ENCODE peak calls at places on chromosomes 1 and 21, in seven cellular contexts. P is A549, N is stomach, T is tibial nerve, A is sigmoid colon, S is upper lobe of left lung, Z is transverse colon. R is an unnamed sample. For H3K9me3, the result is how much of the 10 kb centered on the place peaks cover.

GRCh38 chr1:64917328-64917861 is 49.0 kb downstream of the JAK1 start:
- DNase-seq in T (peak), A (peak), N (peak), P (peak), S (peak), Z (peak), R (peak)

GRCh38 chr1:68145418-68146126 is 86.8 kb downstream of the WLS start:
- DNase-seq in T (no peak), P (no peak), A (no peak), Z (peak), N (peak), S (peak), R (no peak)

GRCh38 chr1:53378061-53378460 is 50.2 kb upstream of the LRP8 start:
- DNase-seq in S (peak), Z (no peak), P (no peak), T (no peak), A (peak), N (no peak), R (no peak)

GRCh38 chr1:201270616-201271390 is 12.5 kb upstream of the PKP1 start:
- DNase-seq in P (no peak), N (no peak), Z (no peak), T (no peak), A (no peak), S (no peak), R (no peak)

GRCh38 chr1:206814716-206815341 is 42.5 kb upstream of the IL10 start:
- DNase-seq in A (no peak), N (no peak), P (no peak), T (no peak), Z (no peak), S (no peak), R (no peak)

GRCh38 chr1:67853704-67854103 is 20.4 kb upstream of the GNG12 start:
- DNase-seq in S (peak), Z (peak), A (no peak), N (peak), P (peak), T (peak), R (no peak)

GRCh38 chr1:233631810-233632375 is 18.0 kb downstream of the KCNK1 start:
- DNase-seq in S (no peak), Z (no peak), P (no peak), A (no peak), N (no peak), T (no peak), R (no peak)

GRCh38 chr1:94246692-94247145 is 9.3 kb upstream of the ARHGAP29 start:
- DNase-seq in N (no peak), P (no peak), T (no peak), A (no peak), Z (no peak), S (no peak), R (no peak)

GRCh38 chr1:155871390-155871789 is 12.0 kb downstream of the SYT11 start:
- DNase-seq in A (peak), P (no peak), S (no peak), T (peak), Z (no peak), N (peak), R (no peak)

GRCh38 chr1:33327587-33328325 is 6.9 kb upstream of the A3GALT2 start:
- DNase-seq in P (no peak), T (no peak), S (peak), N (peak), Z (peak), A (peak), R (no peak)

GRCh38 chr1:1079408-1080121 is 5.5 kb upstream of the RNF223 start:
- DNase-seq in T (no peak), S (peak), N (peak), Z (peak), P (peak), A (peak), R (no peak)

GRCh38 chr1:211548321-211549091 is 30.5 kb downstream of the SLC30A1 start:
- DNase-seq in A (peak), T (no peak), S (no peak), Z (peak), P (no peak), N (no peak), R (no peak)

GRCh38 chr1:63829349-63830327 is 55.8 kb downstream of the ROR1 start:
- DNase-seq in A (no peak), S (no peak), N (no peak), Z (no peak), T (no peak), P (no peak), R (no peak)

GRCh38 chr1:205066221-205066818 is 17.9 kb downstream of the TMEM81 start:
- DNase-seq in S (no peak), N (no peak), A (peak), Z (no peak), P (no peak), T (no peak), R (no peak)

GRCh38 chr1:183090386-183091006 is 67.3 kb downstream of the LAMC1 start:
- DNase-seq in P (no peak), T (peak), N (no peak), Z (peak), S (peak), A (peak), R (no peak)

GRCh38 chr21:14114251-14114650 is 96.5 kb downstream of the LIPI start:
- DNase-seq in T (no peak), S (no peak), Z (no peak), N (no peak), P (no peak), A (no peak), R (no peak)

GRCh38 chr1:201597551-201598230 is 58.8 kb downstream of the NAV1 start:
- DNase-seq in A (peak), T (no peak), P (peak), Z (peak), N (peak), S (peak), R (no peak)

GRCh38 chr1:172321429-172321828 is 99.1 kb upstream of the C1orf105 start:
- DNase-seq in T (no peak), S (no peak), Z (no peak), P (peak), N (no peak), A (no peak), R (no peak)

GRCh38 chr1:212214377-212214776 is 70.8 kb upstream of the PPP2R5A start:
- DNase-seq in N (no peak), Z (no peak), T (no peak), S (no peak), P (no peak), A (no peak), R (no peak)

GRCh38 chr1:79005945-79006344 is 585 bp downstream of the ADGRL4 start:
- DNase-seq in S (no peak), A (no peak), N (no peak), P (no peak), T (no peak), Z (no peak), R (no peak)

GRCh38 chr21:45954271-45954670 is 27.3 kb upstream of the COL6A1 start:
- DNase-seq in T (no peak), S (no peak), A (peak), Z (no peak), P (no peak), N (no peak), R (no peak)

GRCh38 chr1:41738475-41738874 is 180.2 kb downstream of the HIVEP3 start:
- DNase-seq in S (no peak), A (no peak), T (no peak), Z (no peak), N (no peak), P (no peak), R (no peak)

GRCh38 chr1:213374369-213374768 is 323.3 kb downstream of the RPS6KC1 start:
- DNase-seq in Z (peak), N (peak), A (no peak), P (peak), T (peak), S (no peak), R (no peak)

GRCh38 chr1:63269571-63269970 is 52.8 kb upstream of the FOXD3 start:
- DNase-seq in S (no peak), T (no peak), N (no peak), A (no peak), Z (no peak), P (peak), R (no peak)

GRCh38 chr1:203479646-203480045 is 4.0 kb downstream of the PRELP start:
- DNase-seq in A (no peak), N (no peak), P (no peak), S (no peak), Z (no peak), T (no peak), R (no peak)

GRCh38 chr1:218473527-218473926 is 128.4 kb downstream of the TGFB2 start:
- DNase-seq in A (no peak), Z (no peak), S (no peak), N (no peak), P (no peak), T (no peak), R (no peak)

GRCh38 chr1:3638676-3639075 is 11.2 kb downstream of the WRAP73 start:
- DNase-seq in Z (no peak), A (no peak), N (no peak), P (no peak), S (no peak), T (no peak), R (no peak)

GRCh38 chr1:16999863-17000262 is 11.9 kb downstream of the ATP13A2 start:
- DNase-seq in S (no peak), Z (no peak), A (no peak), N (no peak), T (no peak), P (no peak), R (no peak)

GRCh38 chr1:6034750-6035096 is 11.0 kb upstream of the KCNAB2 start:
- DNase-seq in N (no peak), P (no peak), T (no peak), S (no peak), A (no peak), Z (no peak), R (no peak)

GRCh38 chr1:22001409-22001808 is at the start of gene CELA3A:
- DNase-seq in Z (no peak), A (no peak), T (no peak), P (no peak), N (no peak), S (no peak), R (no peak)

GRCh38 chr1:207818971-207819451 is 67.2 kb downstream of the CD46 start:
- DNase-seq in Z (no peak), S (no peak), A (peak), T (no peak), N (no peak), P (peak), R (no peak)

GRCh38 chr21:27202301-27202700 is 235.4 kb upstream of the ADAMTS5 start:
- DNase-seq in S (no peak), T (no peak), P (no peak), N (no peak), A (no peak), Z (no peak), R (no peak)

DNA sequence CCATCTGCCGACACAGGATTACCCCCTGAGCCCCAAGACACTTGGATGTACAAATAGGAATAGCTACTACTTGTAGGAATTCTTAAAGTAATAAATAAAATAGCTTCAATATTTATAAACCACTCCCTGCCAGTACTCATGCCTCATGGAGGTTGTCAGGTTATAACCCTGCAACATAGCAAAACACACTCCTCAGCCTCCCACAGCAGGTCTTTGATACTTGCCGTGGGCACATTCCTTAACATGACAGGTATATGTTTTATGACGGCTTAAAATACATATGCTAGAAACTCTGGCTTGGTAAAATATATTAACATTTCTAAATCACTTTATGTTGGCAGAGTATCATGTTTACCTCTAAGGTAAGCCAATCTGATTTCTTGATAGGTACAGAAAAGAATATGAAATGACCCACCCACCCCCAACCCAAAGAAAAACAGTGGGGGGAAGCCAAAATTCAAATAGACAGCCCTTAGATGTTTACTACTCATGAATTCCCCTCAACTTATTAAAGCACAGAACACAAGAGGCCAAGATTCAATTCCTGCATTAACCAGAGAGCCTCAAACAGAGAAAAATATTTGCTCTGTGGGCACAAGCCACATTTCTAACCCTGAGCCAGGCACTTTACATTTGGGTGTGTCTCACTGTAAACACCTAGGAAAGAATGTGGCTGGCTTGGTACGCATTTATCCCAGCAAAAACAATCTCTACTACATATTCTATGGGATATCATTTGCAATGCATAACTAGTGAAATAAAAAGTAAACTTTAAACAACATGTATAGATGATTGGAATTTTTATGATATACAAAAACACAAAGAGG is 84.4 kb downstream of the PTPN14 start:
- DNase-seq in P (no peak), A (no peak), N (peak), S (peak), T (no peak), Z (no peak), R (no peak)
- H3K9me3 ChIP-seq in P (under half), A (under half), N (under half), S (under half), T (under half), Z (under half), R (under half)

DNA sequence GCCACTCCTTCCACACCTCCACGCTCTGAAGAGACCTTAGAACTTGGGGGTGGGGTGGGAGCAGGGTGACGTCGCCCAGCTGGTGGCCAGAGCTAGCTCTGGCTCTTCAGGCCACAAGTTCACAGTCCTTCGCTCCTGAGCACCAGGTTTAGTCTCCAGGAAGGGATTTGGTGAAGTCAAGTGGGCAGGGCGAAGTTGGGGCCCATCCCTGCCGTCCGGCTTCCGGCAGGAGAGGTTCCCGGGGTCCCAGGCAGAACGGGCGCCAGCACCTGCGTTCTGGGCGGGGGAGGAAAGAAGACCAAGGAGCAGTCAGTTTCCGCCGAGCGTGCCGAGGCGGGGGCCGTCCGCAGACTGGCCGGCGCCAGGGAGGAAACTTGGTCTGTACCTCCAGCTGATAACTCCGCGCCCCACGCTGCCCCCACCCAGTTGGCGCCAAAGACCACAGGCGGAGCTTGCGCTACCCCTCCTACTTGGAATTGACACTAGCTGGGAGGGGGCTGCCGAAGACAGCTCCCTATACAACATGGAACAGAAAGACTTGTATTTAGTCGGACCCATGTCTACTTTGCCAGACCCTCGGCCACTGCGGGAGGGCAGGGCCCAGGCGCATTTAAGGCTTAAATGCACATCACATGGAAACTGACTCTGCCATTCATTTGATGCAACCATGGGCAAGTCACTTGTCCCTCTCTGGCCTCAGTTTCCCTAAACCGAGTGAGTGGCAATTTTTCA is 995 bp downstream of the ID3 start:
- DNase-seq in Z (peak), S (peak), N (peak), P (no peak), A (peak), T (no peak), R (no peak)
- TF ChIP-seq EP300 in Z (no peak), S (no peak), N (no peak), P (no peak), A (no peak), T (peak), R (no peak)

GRCh38 chr1:225480825-225481434 is 53.1 kb upstream of the LBR start:
- DNase-seq in N (peak), S (peak), A (peak), P (peak), Z (peak), T (no peak), R (peak)
- TF ChIP-seq CTCF in N (peak), S (peak), A (peak), P (peak), Z (peak), T (peak), R (peak)

GRCh38 chr1:248757784-248758195 is 2.2 kb upstream of the LYPD8 start:
- DNase-seq in P (no peak), S (no peak), Z (peak), A (no peak), N (no peak), T (no peak), R (peak)
- H3K9me3 ChIP-seq in P (under half), S (under half), Z (under half), A (under half), N (under half), T (under half), R (under half)

GRCh38 chr1:61295818-61296537 is 213.6 kb downstream of the NFIA start:
- DNase-seq in P (no peak), S (no peak), T (no peak), Z (no peak), A (no peak), N (no peak), R (no peak)

GRCh38 chr1:61294828-61295428 is 212.6 kb downstream of the NFIA start:
- DNase-seq in Z (no peak), P (no peak), S (no peak), N (no peak), T (no peak), A (no peak), R (no peak)

GRCh38 chr1:61290525-61290924 is 208.2 kb downstream of the NFIA start:
- DNase-seq in N (no peak), A (no peak), Z (no peak), T (no peak), S (no peak), P (no peak), R (no peak)

GRCh38 chr1:61293986-61294504 is 211.7 kb downstream of the NFIA start:
- DNase-seq in T (no peak), P (no peak), Z (no peak), A (no peak), N (no peak), S (no peak), R (no peak)

DNA sequence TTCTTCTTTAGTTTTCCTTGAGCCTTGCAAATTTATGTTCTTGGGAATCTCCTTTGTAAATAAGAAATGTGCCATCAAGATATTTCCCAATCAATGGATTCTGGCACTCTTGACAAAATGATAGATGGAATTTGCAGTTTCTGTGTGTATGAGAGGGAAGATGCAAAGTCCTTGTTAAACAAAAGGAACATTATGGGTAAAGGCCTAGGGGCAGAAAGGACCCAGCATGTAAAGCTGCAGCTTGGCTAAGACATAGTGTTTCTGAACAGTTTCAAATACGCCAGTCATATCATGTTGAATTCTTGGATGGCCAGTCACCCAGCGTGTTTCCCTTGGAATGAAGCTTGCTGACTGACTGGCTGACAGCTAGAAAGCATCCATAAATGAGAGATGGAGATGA is 210.8 kb downstream of the NFIA start:
- DNase-seq in Z (no peak), P (no peak), N (no peak), A (no peak), T (no peak), S (no peak), R (no peak)
- TF ChIP-seq EP300 in Z (no peak), P (no peak), N (no peak), A (no peak), T (no peak), S (no peak), R (no peak)

GRCh38 chr1:26362331-26362730 is 8.4 kb upstream of the CRYBG2 start:
- DNase-seq in A (no peak), Z (no peak), P (no peak), T (no peak), S (no peak), N (no peak), R (no peak)

GRCh38 chr1:26361605-26362122 is 7.7 kb upstream of the CRYBG2 start:
- DNase-seq in P (no peak), T (no peak), Z (no peak), A (peak), S (no peak), N (no peak), R (no peak)

GRCh38 chr1:26358411-26359384 is 4.8 kb upstream of the CRYBG2 start:
- DNase-seq in N (peak), P (no peak), A (no peak), T (no peak), S (no peak), Z (peak), R (no peak)

GRCh38 chr1:26360051-26360806 is 6.3 kb upstream of the CRYBG2 start:
- DNase-seq in P (no peak), S (no peak), T (no peak), N (no peak), A (peak), Z (peak), R (no peak)

DNA sequence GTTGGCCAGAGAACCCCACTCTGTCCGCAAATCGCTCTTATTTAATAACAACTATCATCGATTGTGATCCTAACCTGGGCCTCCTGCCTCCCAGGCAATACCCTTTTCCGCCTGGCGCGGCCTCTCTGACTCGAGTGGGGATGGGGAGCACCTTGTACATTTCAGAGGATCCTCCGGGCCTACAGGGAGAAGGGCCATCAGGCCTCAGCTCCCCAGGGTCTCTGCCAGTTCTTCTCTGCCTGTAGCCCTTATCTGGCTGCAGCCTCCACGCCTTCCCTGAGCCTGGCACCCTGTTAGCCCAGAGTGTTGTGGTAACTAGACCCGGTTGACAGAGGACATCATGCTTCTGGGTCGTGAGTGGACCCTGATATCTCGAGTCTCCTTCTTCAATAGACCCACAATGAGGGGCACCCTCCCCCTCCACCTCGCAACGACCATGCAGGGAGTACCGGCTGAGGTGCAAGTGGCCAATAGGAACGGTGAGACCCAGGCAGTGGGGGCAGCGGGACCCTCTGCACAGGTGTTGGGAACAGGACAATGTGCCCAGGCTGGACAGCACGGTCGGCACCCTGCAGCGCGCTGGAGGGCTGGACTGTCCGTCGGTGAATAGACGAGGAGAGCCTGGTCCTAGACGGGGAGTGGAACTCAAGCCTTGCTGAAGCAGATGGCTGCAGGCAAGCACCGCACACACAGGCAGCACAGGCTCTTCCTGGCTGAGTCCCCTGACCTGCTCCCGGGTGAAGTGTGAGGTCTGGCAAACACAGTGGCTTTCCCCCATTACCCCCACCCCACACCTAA is 7.1 kb upstream of the CRYBG2 start:
- DNase-seq in A (peak), S (no peak), T (no peak), N (no peak), P (no peak), Z (no peak), R (no peak)
- TF ChIP-seq CTCF in A (no peak), S (no peak), T (no peak), N (no peak), P (no peak), Z (no peak), R (no peak)

R was measured in esophagus muscularis mucosa.